ENCODE peak calls at places on chromosomes 5 and 9, in four cellular contexts. D is HCT116, K is HepG2, J is K562. Q is an unnamed sample.

GRCh38 chr9:127979333-127980055 is 1.3 kb downstream of the EEIG1 start:
- DNase-seq in D (no peak), K (peak), J (peak), Q (peak)

GRCh38 chr9:80378669-80379293 is 807.0 kb downstream of the TLE4 start:
- DNase-seq in D (no peak), K (no peak), J (no peak), Q (no peak)

GRCh38 chr5:153965102-153965645 is 73.5 kb downstream of the FAM114A2 start:
- DNase-seq in D (peak), K (peak), J (peak), Q (peak)

GRCh38 chr5:177319913-177320588 is 8.4 kb upstream of the MXD3 start:
- DNase-seq in D (no peak), K (no peak), J (no peak), Q (no peak)

GRCh38 chr9:68546596-68547390 is 6.1 kb upstream of the TMEM252 start:
- DNase-seq in D (no peak), K (peak), J (no peak), Q (no peak)

GRCh38 chr5:8188874-8189588 is 320.1 kb downstream of the MTRR start:
- DNase-seq in D (no peak), K (no peak), J (no peak), Q (no peak)

GRCh38 chr9:92590386-92590785 is 54.6 kb upstream of the ECM2 start:
- DNase-seq in D (no peak), K (no peak), J (no peak), Q (no peak)

GRCh38 chr5:39648539-39649200 is 223.9 kb upstream of the DAB2 start:
- DNase-seq in D (peak), K (no peak), J (no peak), Q (no peak)

GRCh38 chr5:96408276-96408777 is 24.7 kb downstream of the PCSK1 start:
- DNase-seq in D (no peak), K (no peak), J (no peak), Q (no peak)

GRCh38 chr9:95507456-95508241 is 9.1 kb downstream of the PTCH1 start:
- DNase-seq in D (peak), K (peak), J (no peak), Q (peak)

GRCh38 chr9:114214181-114214580 is 58.8 kb downstream of the COL27A1 start:
- DNase-seq in D (no peak), K (no peak), J (no peak), Q (no peak)

GRCh38 chr9:76654051-76654461 is 110.2 kb upstream of the PCA3 start:
- DNase-seq in D (no peak), K (no peak), J (no peak), Q (no peak)

GRCh38 chr9:76655970-76656369 is 108.3 kb upstream of the PCA3 start:
- DNase-seq in D (no peak), K (no peak), J (no peak), Q (no peak)

GRCh38 chr9:76652894-76653293 is 111.3 kb upstream of the PCA3 start:
- DNase-seq in D (no peak), K (no peak), J (no peak), Q (no peak)

GRCh38 chr9:76655121-76655531 is 109.1 kb upstream of the PCA3 start:
- DNase-seq in D (no peak), K (no peak), J (no peak), Q (no peak)

DNA sequence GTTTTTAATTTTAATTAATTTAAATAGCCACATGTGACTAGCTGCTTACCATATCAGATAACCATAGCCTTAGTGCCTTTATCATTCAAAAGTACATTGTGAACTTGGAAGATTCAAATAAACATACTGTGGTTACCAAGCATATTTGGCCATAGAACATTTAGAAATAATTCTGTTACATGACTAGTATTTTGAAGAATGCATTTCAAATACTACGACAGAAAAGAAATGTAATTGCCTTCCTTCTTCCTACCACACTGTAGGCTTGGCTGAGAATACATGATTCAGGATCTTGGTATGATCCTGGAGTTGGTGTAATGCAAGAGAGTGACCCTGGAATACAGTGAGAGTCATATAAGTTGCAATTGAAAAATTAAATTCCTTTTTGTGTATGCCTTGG is 109.7 kb upstream of the PCA3 start:
- DNase-seq in D (no peak), K (no peak), J (no peak), Q (no peak)
- TF ChIP-seq ELF1 in D (no peak), K (no peak), J (no peak), Q (no peak)

GRCh38 chr5:126645132-126645531 is 44.4 kb downstream of the PHAX start:
- DNase-seq in D (no peak), K (no peak), J (no peak), Q (no peak)
- TF ChIP-seq ELF1 in D (no peak), K (no peak), J (no peak), Q (no peak)

GRCh38 chr9:116990592-116990991 is 303.5 kb downstream of the TRIM32 start:
- DNase-seq in D (no peak), K (no peak), J (no peak), Q (no peak)
- TF ChIP-seq ELF1 in D (no peak), K (no peak), J (no peak), Q (no peak)

GRCh38 chr9:20217596-20217995 is 404.7 kb downstream of the MLLT3 start:
- DNase-seq in D (no peak), K (no peak), J (no peak), Q (peak)

GRCh38 chr9:20212806-20213205 is 409.5 kb downstream of the MLLT3 start:
- DNase-seq in D (no peak), K (no peak), J (no peak), Q (no peak)

GRCh38 chr9:20219437-20219836 is 402.9 kb downstream of the MLLT3 start:
- DNase-seq in D (no peak), K (no peak), J (no peak), Q (no peak)

GRCh38 chr9:20215552-20215951 is 406.7 kb downstream of the MLLT3 start:
- DNase-seq in D (no peak), K (no peak), J (no peak), Q (no peak)

DNA sequence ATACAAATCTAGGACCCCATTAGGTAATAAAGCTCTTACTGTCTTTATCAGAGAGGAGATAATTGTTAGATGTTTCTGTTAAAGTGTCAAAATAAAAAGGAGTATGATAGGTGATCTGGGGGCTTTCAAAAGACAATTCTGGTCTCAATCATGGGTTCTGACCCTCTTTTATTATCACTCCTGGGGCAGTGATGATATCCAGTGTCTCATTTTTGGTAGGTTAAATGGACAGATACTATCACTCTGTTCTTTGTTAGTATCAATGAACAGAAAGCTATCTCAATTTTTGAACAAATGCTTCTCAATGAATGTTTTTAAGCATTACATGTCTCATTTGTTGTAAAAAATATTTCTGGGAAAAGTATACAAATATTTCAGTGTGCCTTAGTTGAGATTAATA is 405.9 kb downstream of the MLLT3 start:
- DNase-seq in D (no peak), K (no peak), J (no peak), Q (peak)
- TF ChIP-seq ELF1 in D (no peak), K (no peak), J (no peak), Q (no peak)

DNA sequence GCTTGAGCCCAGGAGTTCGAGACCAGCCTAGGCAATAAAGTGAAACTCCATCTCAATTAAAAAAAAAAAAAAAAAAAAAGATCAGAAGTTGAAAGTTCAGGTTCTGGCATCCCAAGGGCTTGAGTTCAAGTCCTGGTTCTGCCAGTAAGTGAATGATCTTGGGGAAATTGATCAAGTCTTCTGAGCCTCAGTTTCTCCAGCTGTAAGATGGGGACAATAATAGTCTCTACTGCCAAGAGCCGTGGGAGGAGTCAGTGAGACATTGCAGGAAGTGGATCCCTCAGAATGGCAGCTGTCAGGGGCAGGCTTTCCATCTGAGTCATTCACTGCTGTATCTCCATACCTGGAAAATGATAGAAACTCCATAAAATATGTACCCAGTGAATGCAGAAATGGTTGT is 37.8 kb upstream of the FUBP3 start:
- DNase-seq in D (no peak), K (no peak), J (no peak), Q (no peak)
- TF ChIP-seq ELF1 in D (no peak), K (no peak), J (no peak), Q (no peak)

GRCh38 chr9:135607401-135608293 is 31.7 kb downstream of the GLT6D1 start:
- DNase-seq in D (no peak), K (no peak), J (no peak), Q (peak)

GRCh38 chr9:135606885-135607259 is 32.5 kb downstream of the GLT6D1 start:
- DNase-seq in D (no peak), K (no peak), J (no peak), Q (no peak)

GRCh38 chr9:135602789-135603481 is 36.4 kb downstream of the GLT6D1 start:
- DNase-seq in D (peak), K (no peak), J (peak), Q (peak)

GRCh38 chr9:135604437-135605237 is 34.7 kb downstream of the GLT6D1 start:
- DNase-seq in D (no peak), K (no peak), J (no peak), Q (peak)

DNA sequence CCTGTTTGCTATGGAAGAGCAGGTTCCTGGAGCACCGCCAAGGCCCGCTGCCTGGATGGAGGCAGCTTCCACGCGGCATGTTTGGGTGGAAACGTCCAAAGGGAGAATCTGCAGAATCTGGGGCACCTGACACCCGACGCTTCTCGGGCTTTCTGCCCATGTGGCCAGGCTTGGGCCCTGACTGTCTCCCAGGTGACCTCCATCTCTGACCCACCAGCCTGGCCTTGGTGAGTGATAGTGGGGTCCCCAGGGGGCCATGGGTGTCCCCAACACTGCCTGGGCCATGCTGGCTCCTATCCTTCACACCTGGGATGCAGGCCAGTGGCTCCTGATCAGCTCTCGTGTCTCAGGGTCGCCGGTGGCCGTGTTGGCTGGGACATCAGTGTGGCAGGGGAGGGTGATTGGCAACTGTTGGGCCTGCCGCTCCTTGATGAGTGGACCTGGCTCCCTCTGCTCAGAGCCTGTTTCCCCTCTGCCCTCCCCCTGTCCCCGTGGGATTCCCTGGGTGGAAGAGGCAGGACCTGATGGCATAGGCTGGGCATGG is 34.0 kb downstream of the GLT6D1 start:
- DNase-seq in D (no peak), K (no peak), J (no peak), Q (peak)
- TF ChIP-seq ELF1 in D (no peak), K (no peak), J (no peak), Q (no peak)

GRCh38 chr5:148829734-148830133 is 3.3 kb downstream of the ADRB2 start:
- DNase-seq in D (no peak), K (no peak), J (no peak), Q (no peak)

GRCh38 chr5:148833925-148834324 is 7.5 kb downstream of the ADRB2 start:
- DNase-seq in D (no peak), K (no peak), J (no peak), Q (no peak)

GRCh38 chr5:148830220-148830619 is 3.8 kb downstream of the ADRB2 start:
- DNase-seq in D (no peak), K (no peak), J (no peak), Q (no peak)

GRCh38 chr5:148833122-148833521 is 6.7 kb downstream of the ADRB2 start:
- DNase-seq in D (no peak), K (no peak), J (no peak), Q (no peak)

GRCh38 chr5:148831590-148832565 is 5.5 kb downstream of the ADRB2 start:
- DNase-seq in D (no peak), K (no peak), J (no peak), Q (no peak)
- TF ChIP-seq ELF1 in D (no peak), K (no peak), J (no peak), Q (no peak)

Q was measured in SK-N-SH.